ENCODE peak calls at places on chromosomes 13 and 19, in nine cellular contexts. One of them, this sample, is unnamed.

GRCh38 chr13:97328222-97328790 is 105.7 kb upstream of the RAP2A start:
- DNase-seq in GM06990: no peak
- DNase-seq in BE2C: no peak
- DNase-seq in gastrocnemius medialis: peak
- DNase-seq in activated B cell treated with CpG ODN at 0.5 μM for 24 hours: no peak
- DNase-seq in AG09309: peak
- DNase-seq in uterus: no peak
- DNase-seq in osteoblast: no peak
- DNase-seq in A549: peak
- DNase-seq in this sample: no peak

GRCh38 chr19:17681505-17682125 is 6.5 kb downstream of the UNC13A start:
- DNase-seq in gastrocnemius medialis: no peak
- DNase-seq in BE2C: no peak
- DNase-seq in A549: no peak
- DNase-seq in osteoblast: peak
- DNase-seq in activated B cell treated with CpG ODN at 0.5 μM for 24 hours: no peak
- DNase-seq in GM06990: peak
- DNase-seq in uterus: no peak
- DNase-seq in AG09309: peak
- DNase-seq in this sample: peak

GRCh38 chr13:40940841-40941240 is 78.3 kb downstream of the ELF1 start:
- DNase-seq in AG09309: no peak
- DNase-seq in osteoblast: no peak
- DNase-seq in BE2C: no peak
- DNase-seq in uterus: no peak
- DNase-seq in GM06990: no peak
- DNase-seq in A549: no peak
- DNase-seq in gastrocnemius medialis: no peak
- DNase-seq in activated B cell treated with CpG ODN at 0.5 μM for 24 hours: no peak
- DNase-seq in this sample: no peak

GRCh38 chr13:98475521-98475920 is 101.4 kb downstream of the STK24 start:
- DNase-seq in AG09309: no peak
- DNase-seq in GM06990: no peak
- DNase-seq in osteoblast: peak
- DNase-seq in A549: no peak
- DNase-seq in BE2C: no peak
- DNase-seq in uterus: no peak
- DNase-seq in activated B cell treated with CpG ODN at 0.5 μM for 24 hours: no peak
- DNase-seq in gastrocnemius medialis: no peak
- DNase-seq in this sample: no peak

GRCh38 chr13:75492389-75492788 is 10.4 kb upstream of the TBC1D4 start:
- DNase-seq in GM06990: no peak
- DNase-seq in A549: no peak
- DNase-seq in osteoblast: no peak
- DNase-seq in BE2C: no peak
- DNase-seq in gastrocnemius medialis: no peak
- DNase-seq in activated B cell treated with CpG ODN at 0.5 μM for 24 hours: no peak
- DNase-seq in AG09309: no peak
- DNase-seq in uterus: no peak
- DNase-seq in this sample: no peak

GRCh38 chr19:31597616-31598015 is 248.4 kb upstream of the TSHZ3 start:
- DNase-seq in osteoblast: peak
- DNase-seq in BE2C: no peak
- DNase-seq in AG09309: no peak
- DNase-seq in uterus: no peak
- DNase-seq in GM06990: no peak
- DNase-seq in gastrocnemius medialis: no peak
- DNase-seq in activated B cell treated with CpG ODN at 0.5 μM for 24 hours: no peak
- DNase-seq in A549: no peak
- DNase-seq in this sample: no peak

GRCh38 chr13:33138441-33138840 is 122.2 kb downstream of the KL start:
- DNase-seq in osteoblast: no peak
- DNase-seq in GM06990: no peak
- DNase-seq in A549: no peak
- DNase-seq in AG09309: no peak
- DNase-seq in uterus: no peak
- DNase-seq in gastrocnemius medialis: peak
- DNase-seq in BE2C: no peak
- DNase-seq in activated B cell treated with CpG ODN at 0.5 μM for 24 hours: no peak
- DNase-seq in this sample: no peak

GRCh38 chr19:2255982-2256685 is at the start of gene JSRP1:
- DNase-seq in gastrocnemius medialis: peak
- DNase-seq in GM06990: peak
- DNase-seq in AG09309: no peak
- DNase-seq in activated B cell treated with CpG ODN at 0.5 μM for 24 hours: no peak
- DNase-seq in BE2C: peak
- DNase-seq in osteoblast: peak
- DNase-seq in uterus: no peak
- DNase-seq in A549: no peak
- DNase-seq in this sample: no peak

GRCh38 chr19:35901854-35902661 is at the start of gene HCST:
- DNase-seq in BE2C: no peak
- DNase-seq in uterus: no peak
- DNase-seq in GM06990: peak
- DNase-seq in activated B cell treated with CpG ODN at 0.5 μM for 24 hours: no peak
- DNase-seq in gastrocnemius medialis: no peak
- DNase-seq in AG09309: no peak
- DNase-seq in osteoblast: peak
- DNase-seq in A549: no peak
- DNase-seq in this sample: peak

GRCh38 chr19:48994035-48994386 is 324 bp downstream of the RUVBL2 start:
- DNase-seq in GM06990: no peak
- DNase-seq in AG09309: no peak
- DNase-seq in uterus: no peak
- DNase-seq in osteoblast: peak
- DNase-seq in activated B cell treated with CpG ODN at 0.5 μM for 24 hours: no peak
- DNase-seq in A549: no peak
- DNase-seq in BE2C: no peak
- DNase-seq in gastrocnemius medialis: no peak
- DNase-seq in this sample: no peak

GRCh38 chr13:25908390-25908789 is 143.4 kb downstream of the SHISA2 start:
- DNase-seq in gastrocnemius medialis: no peak
- DNase-seq in GM06990: no peak
- DNase-seq in activated B cell treated with CpG ODN at 0.5 μM for 24 hours: no peak
- DNase-seq in BE2C: no peak
- DNase-seq in A549: no peak
- DNase-seq in osteoblast: no peak
- DNase-seq in AG09309: no peak
- DNase-seq in uterus: no peak
- DNase-seq in this sample: no peak

GRCh38 chr19:2266183-2266993 is 10.2 kb upstream of the JSRP1 start:
- DNase-seq in gastrocnemius medialis: peak
- DNase-seq in BE2C: peak
- DNase-seq in GM06990: peak
- DNase-seq in uterus: peak
- DNase-seq in AG09309: no peak
- DNase-seq in A549: no peak
- DNase-seq in osteoblast: peak
- DNase-seq in activated B cell treated with CpG ODN at 0.5 μM for 24 hours: peak
- DNase-seq in this sample: no peak

GRCh38 chr19:35845215-35846037 is 6.9 kb downstream of the NPHS1 start:
- DNase-seq in uterus: no peak
- DNase-seq in A549: peak
- DNase-seq in osteoblast: peak
- DNase-seq in GM06990: no peak
- DNase-seq in AG09309: no peak
- DNase-seq in gastrocnemius medialis: no peak
- DNase-seq in BE2C: peak
- DNase-seq in activated B cell treated with CpG ODN at 0.5 μM for 24 hours: no peak
- DNase-seq in this sample: no peak

GRCh38 chr19:18761531-18762110 is 29.5 kb downstream of the COMP start:
- DNase-seq in activated B cell treated with CpG ODN at 0.5 μM for 24 hours: no peak
- DNase-seq in A549: no peak
- DNase-seq in GM06990: no peak
- DNase-seq in AG09309: no peak
- DNase-seq in uterus: no peak
- DNase-seq in osteoblast: no peak
- DNase-seq in gastrocnemius medialis: no peak
- DNase-seq in BE2C: peak
- DNase-seq in this sample: no peak

GRCh38 chr19:49488863-49489537 is 1.6 kb downstream of the RPL13A start:
- DNase-seq in A549: no peak
- DNase-seq in activated B cell treated with CpG ODN at 0.5 μM for 24 hours: no peak
- DNase-seq in uterus: no peak
- DNase-seq in GM06990: no peak
- DNase-seq in BE2C: no peak
- DNase-seq in gastrocnemius medialis: no peak
- DNase-seq in AG09309: no peak
- DNase-seq in osteoblast: no peak
- DNase-seq in this sample: no peak

GRCh38 chr13:112626124-112626523 is 38.2 kb upstream of the TUBGCP3 start:
- DNase-seq in A549: no peak
- DNase-seq in uterus: no peak
- DNase-seq in AG09309: no peak
- DNase-seq in gastrocnemius medialis: no peak
- DNase-seq in activated B cell treated with CpG ODN at 0.5 μM for 24 hours: no peak
- DNase-seq in BE2C: no peak
- DNase-seq in osteoblast: no peak
- DNase-seq in GM06990: no peak
- DNase-seq in this sample: no peak

GRCh38 chr19:14369399-14370168 is 11.7 kb upstream of the ADGRE5 start:
- DNase-seq in osteoblast: no peak
- DNase-seq in GM06990: peak
- DNase-seq in AG09309: no peak
- DNase-seq in activated B cell treated with CpG ODN at 0.5 μM for 24 hours: peak
- DNase-seq in BE2C: no peak
- DNase-seq in A549: no peak
- DNase-seq in gastrocnemius medialis: no peak
- DNase-seq in uterus: peak
- DNase-seq in this sample: peak

GRCh38 chr13:110560606-110561334 is 752 bp downstream of the RAB20 start:
- DNase-seq in uterus: peak
- DNase-seq in AG09309: no peak
- DNase-seq in activated B cell treated with CpG ODN at 0.5 μM for 24 hours: peak
- DNase-seq in GM06990: no peak
- DNase-seq in osteoblast: peak
- DNase-seq in gastrocnemius medialis: no peak
- DNase-seq in A549: no peak
- DNase-seq in BE2C: no peak
- DNase-seq in this sample: no peak

GRCh38 chr19:54457773-54458647 is 5.6 kb downstream of the LENG9 start:
- DNase-seq in AG09309: no peak
- DNase-seq in GM06990: no peak
- DNase-seq in gastrocnemius medialis: no peak
- DNase-seq in uterus: no peak
- DNase-seq in A549: no peak
- DNase-seq in BE2C: no peak
- DNase-seq in osteoblast: peak
- DNase-seq in activated B cell treated with CpG ODN at 0.5 μM for 24 hours: no peak
- DNase-seq in this sample: no peak

DNA sequence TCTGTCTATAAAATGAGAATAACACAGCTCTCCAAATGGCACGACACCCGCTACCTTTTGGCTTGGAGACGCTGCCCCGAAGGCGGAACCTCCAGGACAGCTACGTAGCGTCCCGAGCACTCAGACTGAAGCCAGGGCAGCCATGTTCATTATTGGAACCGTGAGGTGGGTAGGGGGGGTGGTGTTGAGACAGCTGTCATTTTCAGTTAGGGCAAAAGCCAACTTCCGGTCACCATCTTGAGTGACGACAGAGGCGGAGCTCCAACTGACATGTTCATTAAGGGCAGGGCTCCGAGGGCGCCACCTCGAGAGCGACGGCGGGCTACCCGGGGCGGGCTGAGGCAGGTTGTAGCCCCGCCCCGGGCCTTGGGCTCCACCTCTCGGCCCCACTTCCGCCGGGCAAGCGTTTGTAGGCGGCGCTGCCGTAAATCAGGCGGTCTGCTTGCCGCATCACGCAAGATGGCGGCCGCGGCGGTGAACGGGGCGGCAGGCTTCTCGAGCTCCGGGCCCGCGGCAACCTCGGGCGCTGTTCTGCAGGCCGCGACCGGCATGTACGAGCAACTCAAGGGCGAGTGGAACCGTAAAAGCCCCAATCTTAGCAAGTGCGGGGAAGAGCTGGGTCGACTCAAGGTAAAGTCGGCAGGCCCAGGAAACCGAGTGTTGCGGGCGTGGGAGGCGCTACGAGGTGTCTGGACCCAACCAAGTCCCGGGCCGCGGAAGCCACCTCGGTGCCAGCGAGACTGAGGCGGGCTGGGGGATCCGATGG is at the start of gene PSMD8:
- DNase-seq in gastrocnemius medialis: peak
- DNase-seq in AG09309: peak
- DNase-seq in A549: peak
- DNase-seq in GM06990: peak
- DNase-seq in uterus: peak
- DNase-seq in BE2C: peak
- DNase-seq in osteoblast: peak
- DNase-seq in activated B cell treated with CpG ODN at 0.5 μM for 24 hours: peak
- DNase-seq in this sample: peak
- TF ChIP-seq CTCF in gastrocnemius medialis: peak
- TF ChIP-seq CTCF in AG09309: peak
- TF ChIP-seq CTCF in A549: peak
- TF ChIP-seq CTCF in GM06990: peak
- TF ChIP-seq CTCF in uterus: no peak
- TF ChIP-seq CTCF in BE2C: peak
- TF ChIP-seq CTCF in osteoblast: no peak
- TF ChIP-seq CTCF in activated B cell treated with CpG ODN at 0.5 μM for 24 hours: no peak
- TF ChIP-seq CTCF in this sample: no peak

GRCh38 chr19:52527134-52527953 is at the start of gene ZNF808:
- DNase-seq in activated B cell treated with CpG ODN at 0.5 μM for 24 hours: peak
- DNase-seq in BE2C: peak
- DNase-seq in GM06990: peak
- DNase-seq in gastrocnemius medialis: peak
- DNase-seq in AG09309: peak
- DNase-seq in A549: peak
- DNase-seq in osteoblast: peak
- DNase-seq in uterus: peak
- DNase-seq in this sample: peak
- TF ChIP-seq CTCF in activated B cell treated with CpG ODN at 0.5 μM for 24 hours: no peak
- TF ChIP-seq CTCF in BE2C: peak
- TF ChIP-seq CTCF in GM06990: peak
- TF ChIP-seq CTCF in gastrocnemius medialis: peak
- TF ChIP-seq CTCF in AG09309: peak
- TF ChIP-seq CTCF in A549: no peak
- TF ChIP-seq CTCF in osteoblast: peak
- TF ChIP-seq CTCF in uterus: peak
- TF ChIP-seq CTCF in this sample: peak

DNA sequence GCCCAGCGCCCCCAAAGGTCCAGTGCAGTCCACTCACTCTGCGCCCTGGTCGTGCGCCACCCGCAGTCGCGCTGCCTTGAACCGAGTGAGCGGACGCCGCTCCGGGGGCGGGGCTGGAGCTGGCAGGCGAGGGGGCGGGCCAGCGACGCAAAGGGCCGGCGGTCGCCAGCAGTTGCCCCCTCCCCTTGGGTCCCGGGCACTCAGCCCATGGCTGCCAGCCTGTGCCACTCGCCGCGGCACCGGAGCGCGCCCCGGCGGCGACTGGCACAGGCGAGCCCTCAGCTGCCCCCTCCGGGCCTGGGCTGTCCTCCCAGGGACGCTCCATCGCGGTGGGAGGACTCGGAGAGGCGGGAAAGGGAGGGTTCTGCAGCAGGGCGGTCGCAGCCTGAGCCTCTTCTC is at the start of gene S1PR5:
- DNase-seq in activated B cell treated with CpG ODN at 0.5 μM for 24 hours: no peak
- DNase-seq in GM06990: no peak
- DNase-seq in AG09309: no peak
- DNase-seq in A549: peak
- DNase-seq in gastrocnemius medialis: no peak
- DNase-seq in uterus: no peak
- DNase-seq in osteoblast: peak
- DNase-seq in BE2C: peak
- DNase-seq in this sample: peak
- TF ChIP-seq CTCF in activated B cell treated with CpG ODN at 0.5 μM for 24 hours: no peak
- TF ChIP-seq CTCF in GM06990: no peak
- TF ChIP-seq CTCF in AG09309: no peak
- TF ChIP-seq CTCF in A549: peak
- TF ChIP-seq CTCF in gastrocnemius medialis: no peak
- TF ChIP-seq CTCF in uterus: no peak
- TF ChIP-seq CTCF in osteoblast: no peak
- TF ChIP-seq CTCF in BE2C: no peak
- TF ChIP-seq CTCF in this sample: no peak

GRCh38 chr13:39655569-39656324 is at the start of gene COG6:
- DNase-seq in AG09309: peak
- DNase-seq in osteoblast: peak
- DNase-seq in gastrocnemius medialis: peak
- DNase-seq in activated B cell treated with CpG ODN at 0.5 μM for 24 hours: peak
- DNase-seq in uterus: peak
- DNase-seq in GM06990: peak
- DNase-seq in A549: peak
- DNase-seq in BE2C: peak
- DNase-seq in this sample: peak
- TF ChIP-seq CTCF in AG09309: no peak
- TF ChIP-seq CTCF in osteoblast: no peak
- TF ChIP-seq CTCF in gastrocnemius medialis: no peak
- TF ChIP-seq CTCF in activated B cell treated with CpG ODN at 0.5 μM for 24 hours: no peak
- TF ChIP-seq CTCF in uterus: peak
- TF ChIP-seq CTCF in GM06990: peak
- TF ChIP-seq CTCF in A549: no peak
- TF ChIP-seq CTCF in BE2C: no peak
- TF ChIP-seq CTCF in this sample: no peak

This sample was measured in natural killer cell.